ENCODE peak calls at places on chromosomes 5 and 9, in ten cellular contexts. A is GM13976, W is endothelial cell, S is heart left ventricle, G is GM12865, T is cardiac fibroblast, D is uterus, H is kidney, U is adrenal gland, Y is cardiac muscle cell. J is an unnamed sample.

GRCh38 chr5:159902444-159903121 is 13.7 kb upstream of the ADRA1B start:
- DNase-seq in A (no peak), W (no peak), S (no peak), G (no peak), T (peak; percentile 71), D (no peak), H (no peak), U (no peak), Y (no peak), J (no peak)

GRCh38 chr5:15601274-15601673 is 101.3 kb downstream of the FBXL7 start:
- DNase-seq in A (no peak), W (no peak), S (no peak), G (no peak), T (peak; percentile 10), D (no peak), H (no peak), U (no peak), Y (no peak), J (no peak)

GRCh38 chr5:119190470-119190869 is 119.6 kb downstream of the DMXL1 start:
- DNase-seq in A (no peak), W (no peak), S (no peak), G (no peak), T (no peak), D (no peak), H (no peak), U (no peak), Y (no peak), J (no peak)

GRCh38 chr5:115507682-115508081 is 36.9 kb downstream of the FEM1C start:
- DNase-seq in A (no peak), W (no peak), S (no peak), G (no peak), T (peak; percentile 48), D (no peak), H (no peak), U (no peak), Y (no peak), J (no peak)

GRCh38 chr5:9265391-9266287 is 280.2 kb downstream of the SEMA5A start:
- DNase-seq in A (no peak), W (no peak), S (peak; percentile 54), G (no peak), T (peak; percentile 71), D (no peak), H (peak; percentile 45), U (no peak), Y (peak; percentile 75), J (no peak)

GRCh38 chr9:37752646-37753488 is 738 bp upstream of the TRMT10B start:
- DNase-seq in A (no peak), W (no peak), S (no peak), G (no peak), T (no peak), D (no peak), H (no peak), U (no peak), Y (no peak), J (no peak)

GRCh38 chr5:15168397-15168796 is 296.8 kb upstream of the ANKH start:
- DNase-seq in A (no peak), W (no peak), S (no peak), G (no peak), T (no peak), D (no peak), H (no peak), U (no peak), Y (no peak), J (no peak)

GRCh38 chr9:35954942-35955546 is 2.9 kb downstream of the OR2S2 start:
- DNase-seq in A (peak; percentile 71), W (peak; percentile 55), S (no peak), G (peak; percentile 79), T (peak; percentile 91), D (peak; percentile 65), H (no peak), U (peak; percentile 76), Y (peak; percentile 75), J (peak; percentile 71)

GRCh38 chr9:125694478-125694877 is 12.5 kb downstream of the MAPKAP1 start:
- DNase-seq in A (no peak), W (no peak), S (no peak), G (no peak), T (peak; percentile 47), D (no peak), H (no peak), U (no peak), Y (peak; percentile 69), J (no peak)

GRCh38 chr9:108167136-108167900 is 677.7 kb upstream of the KLF4 start:
- DNase-seq in A (no peak), W (no peak), S (no peak), G (no peak), T (no peak), D (no peak), H (no peak), U (no peak), Y (peak; percentile 11), J (no peak)

GRCh38 chr9:4425358-4426045 is 64.8 kb upstream of the SLC1A1 start:
- DNase-seq in A (no peak), W (peak; percentile 5), S (no peak), G (peak; percentile 46), T (peak; percentile 53), D (no peak), H (no peak), U (no peak), Y (no peak), J (no peak)

GRCh38 chr9:35669331-35670145 is 4.2 kb upstream of the CA9 start:
- DNase-seq in A (no peak), W (no peak), S (no peak), G (no peak), T (no peak), D (no peak), H (peak; percentile 8), U (no peak), Y (no peak), J (no peak)

GRCh38 chr9:69622664-69623063 is 49.5 kb downstream of the APBA1 start:
- DNase-seq in A (no peak), W (no peak), S (no peak), G (no peak), T (peak; percentile 90), D (no peak), H (no peak), U (no peak), Y (no peak), J (no peak)

GRCh38 chr5:142441638-142442037 is 116.8 kb upstream of the SPRY4 start:
- DNase-seq in A (no peak), W (no peak), S (no peak), G (no peak), T (peak; percentile 76), D (peak; percentile 43), H (no peak), U (no peak), Y (no peak), J (no peak)

GRCh38 chr5:141430332-141431113 is at the start of gene PCDHGA12:
- DNase-seq in A (peak; percentile 78), W (no peak), S (no peak), G (peak; percentile 91), T (peak; percentile 96), D (peak; percentile 44), H (no peak), U (peak; percentile 76), Y (no peak), J (peak; percentile 85)

GRCh38 chr5:68333649-68334549 is 118.3 kb downstream of the PIK3R1 start:
- DNase-seq in A (no peak), W (no peak), S (no peak), G (no peak), T (peak; percentile 82), D (no peak), H (no peak), U (peak; percentile 20), Y (no peak), J (no peak)

DNA sequence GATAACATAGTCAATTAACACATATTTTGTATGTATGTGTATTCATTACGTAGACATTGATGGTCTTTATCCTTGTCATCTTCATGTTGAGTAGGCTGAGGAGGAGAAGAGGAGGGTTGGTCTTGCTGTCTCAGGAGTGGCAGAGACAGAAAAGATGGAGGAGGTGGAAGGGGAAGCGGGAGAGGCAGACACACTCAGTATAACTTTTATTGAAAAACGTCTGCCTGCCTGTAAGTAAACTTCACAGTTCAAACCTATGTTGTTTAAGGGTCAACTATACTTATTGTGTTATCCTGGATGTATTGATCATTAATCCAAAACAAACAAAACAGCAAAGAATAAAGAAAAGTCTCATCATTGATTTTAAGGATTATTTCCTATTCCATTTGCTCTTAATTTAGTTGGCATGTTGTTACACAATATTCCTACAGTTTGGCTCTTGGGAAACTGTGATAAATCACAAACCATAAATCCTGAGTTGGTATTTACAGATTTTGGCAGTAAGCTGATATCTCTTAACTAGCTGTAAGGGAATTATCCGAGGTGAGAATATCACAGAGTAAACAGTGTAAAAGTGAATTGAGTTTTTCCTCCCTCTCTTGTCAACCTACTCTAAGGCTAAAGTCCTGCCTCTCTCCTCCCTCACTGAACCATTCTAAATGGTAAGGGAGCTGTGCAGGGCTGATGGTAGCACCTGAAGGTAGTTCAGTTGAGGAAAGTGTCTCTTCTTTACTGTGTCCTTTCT is 487.2 kb downstream of the SPATA31D1 start:
- DNase-seq in A (no peak), W (no peak), S (no peak), G (no peak), T (no peak), D (no peak), H (no peak), U (no peak), Y (no peak), J (no peak)
- TF ChIP-seq CTCF in A (no peak), W (no peak), S (no peak), G (no peak), T (no peak), D (no peak), H (no peak), U (no peak), Y (no peak), J (no peak)

GRCh38 chr9:134778841-134779411 is 101.7 kb upstream of the FCN2 start:
- DNase-seq in A (no peak), W (peak; percentile 82), S (peak; percentile 77), G (peak; percentile 46), T (peak; percentile 67), D (peak; percentile 65), H (no peak), U (peak; percentile 93), Y (peak; percentile 83), J (no peak)
- TF ChIP-seq CTCF in A (peak; percentile 9), W (peak; percentile 71), S (peak; percentile 68), G (peak; percentile 49), T (peak; percentile 63), D (peak; percentile 47), H (peak; percentile 31), U (peak; percentile 76), Y (peak; percentile 72), J (peak; percentile 48)

DNA sequence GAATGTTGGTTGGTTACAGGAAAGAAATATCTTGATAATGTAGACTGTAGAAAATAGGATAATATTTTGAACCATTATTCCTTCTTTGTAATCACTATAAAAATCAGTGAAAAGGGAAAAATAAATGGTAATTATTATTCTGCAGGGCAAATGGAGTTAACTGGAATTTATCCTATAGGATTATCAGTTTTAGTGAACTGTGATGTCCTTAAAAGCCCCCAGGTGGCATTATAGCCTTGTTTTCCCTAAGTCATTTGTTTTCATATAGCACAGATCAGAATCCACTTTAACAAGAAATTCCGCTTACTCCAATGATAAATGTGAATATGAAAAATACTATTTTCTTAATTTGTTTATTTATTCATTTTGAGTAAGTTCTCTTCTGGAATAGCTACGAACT is 26.2 kb upstream of the WDR41 start:
- DNase-seq in A (no peak), W (no peak), S (no peak), G (peak; percentile 13), T (peak; percentile 15), D (no peak), H (no peak), U (no peak), Y (peak; percentile 15), J (no peak)
- TF ChIP-seq CTCF in A (no peak), W (no peak), S (peak; percentile 28), G (peak; percentile 22), T (no peak), D (no peak), H (no peak), U (no peak), Y (no peak), J (peak; percentile 23)

GRCh38 chr5:157828949-157829639 is 29.9 kb downstream of the CLINT1 start:
- DNase-seq in A (peak; percentile 20), W (peak; percentile 26), S (no peak), G (peak; percentile 8), T (no peak), D (no peak), H (no peak), U (no peak), Y (no peak), J (no peak)
- TF ChIP-seq CTCF in A (peak; percentile 42), W (peak; percentile 33), S (peak; percentile 18), G (peak; percentile 27), T (peak; percentile 47), D (no peak), H (peak; percentile 9), U (no peak), Y (peak; percentile 28), J (peak; percentile 41)